ENCODE peak calls at places on chromosome 7, in five cellular contexts. A, I, X, M and D are unnamed samples.

GRCh38 chr7:138064856-138065357 is 11.4 kb upstream of the AKR1D1 start:
- DNase-seq in I (no peak), A (no peak), M (peak; percentile 2), X (peak; percentile 59), D (peak; percentile 27)

GRCh38 chr7:116236020-116236630 is 25.8 kb downstream of the TES start:
- DNase-seq in A (no peak), I (no peak), M (peak; percentile 62), X (peak; percentile 76), D (peak; percentile 53)

GRCh38 chr7:151131284-151131621 is 36.2 kb downstream of the GBX1 start:
- DNase-seq in X (no peak), I (no peak), M (no peak), A (no peak), D (no peak)

GRCh38 chr7:106620681-106621080 is 40.3 kb downstream of the CCDC71L start:
- DNase-seq in X (peak; percentile 50), A (no peak), I (no peak), M (no peak), D (no peak)

GRCh38 chr7:26891400-26892355 is 27.3 kb upstream of the SKAP2 start:
- DNase-seq in I (peak; percentile 35), M (no peak), X (no peak), A (no peak), D (peak; percentile 38)

GRCh38 chr7:115097175-115097671 is 175.3 kb downstream of the MDFIC start:
- DNase-seq in I (peak; percentile 84), M (no peak), X (peak; percentile 73), A (no peak), D (peak; percentile 76)

GRCh38 chr7:151313857-151314256 is 27.8 kb upstream of the NUB1 start:
- DNase-seq in X (peak; percentile 39), A (no peak), I (no peak), M (no peak), D (peak; percentile 28)

GRCh38 chr7:95976369-95976768 is 204.0 kb downstream of the DYNC1I1 start:
- DNase-seq in A (no peak), I (no peak), M (no peak), X (no peak), D (no peak)

GRCh38 chr7:5350600-5351385 is 68.0 kb downstream of the SLC29A4 start:
- DNase-seq in M (peak; percentile 24), A (no peak), I (no peak), X (no peak), D (no peak)

GRCh38 chr7:151663382-151664100 is 143.8 kb upstream of the RHEB start:
- DNase-seq in A (no peak), M (no peak), I (no peak), X (peak; percentile 58), D (no peak)

GRCh38 chr7:123210986-123211385 is 11.2 kb upstream of the SLC13A1 start:
- DNase-seq in I (no peak), M (no peak), X (no peak), A (no peak), D (no peak)

GRCh38 chr7:123211545-123211944 is 11.8 kb upstream of the SLC13A1 start:
- DNase-seq in A (no peak), I (no peak), X (no peak), M (no peak), D (no peak)

GRCh38 chr7:123209786-123210185 is 10.0 kb upstream of the SLC13A1 start:
- DNase-seq in M (peak; percentile 20), X (no peak), A (no peak), I (peak; percentile 70), D (peak; percentile 2)

GRCh38 chr7:123204206-123204835 is 4.6 kb upstream of the SLC13A1 start:
- DNase-seq in M (no peak), A (no peak), I (no peak), X (no peak), D (no peak)

GRCh38 chr7:123208793-123209192 is 9.0 kb upstream of the SLC13A1 start:
- DNase-seq in A (no peak), I (no peak), X (peak; percentile 58), M (peak; percentile 30), D (peak; percentile 15)
- TF ChIP-seq CTCF in A (peak; percentile 36), I (peak; percentile 52), X (peak; percentile 62), M (peak; percentile 68), D (peak; percentile 64)

DNA sequence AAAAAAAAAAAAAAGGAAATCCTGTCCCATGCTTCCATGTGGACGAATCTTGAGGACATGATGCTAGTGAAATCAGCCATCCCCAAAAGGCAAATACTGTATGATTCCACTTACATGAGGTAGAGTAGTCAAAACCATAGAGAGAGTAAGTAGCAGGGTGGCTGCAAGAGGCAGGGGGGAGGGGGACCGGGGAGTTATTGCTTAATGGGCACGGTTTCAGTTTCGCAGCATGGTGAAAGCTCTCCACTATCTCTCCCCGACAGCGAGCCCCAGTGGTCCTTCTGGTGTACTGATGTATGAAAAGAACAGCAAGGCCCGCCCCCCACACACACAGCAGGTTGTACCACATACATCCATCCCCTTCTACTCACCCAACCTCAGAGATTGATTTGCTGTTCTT is 32.8 kb downstream of the NOD1 start:
- DNase-seq in X (peak; percentile 27), A (no peak), M (no peak), I (peak; percentile 36), D (no peak)
- TF ChIP-seq CTCF in X (peak; percentile 1), A (no peak), M (peak; percentile 55), I (peak; percentile 35), D (no peak)

GRCh38 chr7:47351233-47352154 is 230.4 kb downstream of the TNS3 start:
- DNase-seq in I (no peak), M (no peak), X (no peak), A (no peak), D (no peak)
- TF ChIP-seq CTCF in I (no peak), M (no peak), X (no peak), A (peak; percentile 12), D (no peak)

DNA sequence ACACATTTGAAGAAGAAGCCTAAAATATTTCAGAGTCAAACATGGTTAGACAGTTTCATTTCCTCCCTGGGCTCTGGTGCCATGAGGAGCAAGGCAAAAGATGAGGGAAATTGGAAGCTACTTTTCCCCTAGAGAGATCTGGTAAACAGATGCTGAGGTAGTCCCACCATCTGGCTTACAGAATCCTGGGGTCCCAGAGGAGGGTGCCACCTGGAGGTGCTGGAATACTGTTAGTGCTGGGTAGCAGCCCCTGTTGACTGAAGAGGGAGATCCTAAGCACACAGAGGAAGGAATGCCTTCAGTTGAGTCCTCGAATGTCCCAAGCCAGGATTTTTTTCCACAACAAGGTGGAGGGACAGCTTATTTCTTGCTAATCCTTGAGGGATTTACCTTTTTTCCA is 160.1 kb downstream of the FZD1 start:
- DNase-seq in X (no peak), M (peak; percentile 9), A (no peak), I (no peak), D (no peak)
- TF ChIP-seq CTCF in X (no peak), M (no peak), A (no peak), I (no peak), D (no peak)

GRCh38 chr7:77293046-77293445 is 93.4 kb upstream of the FGL2 start:
- DNase-seq in X (no peak), A (no peak), M (no peak), I (no peak), D (no peak)
- TF ChIP-seq CTCF in X (no peak), A (peak; percentile 26), M (no peak), I (no peak), D (peak; percentile 9)